ENCODE peak calls at places on chromosomes 4 and X, in four cellular contexts. One of them, this sample, is unnamed.
A peak's percentile ranks its signal among the peaks of the same experiment; 100 is the strongest.

GRCh38 chr4:55409468-55410171 is 13.9 kb downstream of the TMEM165 start:
- DNase-seq in H1: no peak
- DNase-seq in GM12891: no peak
- DNase-seq in K562: no peak
- DNase-seq in this sample: no peak

GRCh38 chrX:111624169-111624568 is 56.8 kb upstream of the ALG13 start:
- DNase-seq in H1: no peak
- DNase-seq in GM12891: no peak
- DNase-seq in K562: no peak
- DNase-seq in this sample: no peak

GRCh38 chrX:141759238-141759637 is 60.7 kb upstream of the SPANXD start:
- DNase-seq in H1: no peak
- DNase-seq in GM12891: no peak
- DNase-seq in K562: no peak
- DNase-seq in this sample: no peak

GRCh38 chrX:109841869-109842579 is 109.0 kb upstream of the ACSL4 start:
- DNase-seq in H1: no peak
- DNase-seq in GM12891: no peak
- DNase-seq in K562: peak; percentile 22
- DNase-seq in this sample: no peak

GRCh38 chr4:56909083-56909981 is 1.6 kb downstream of the REST start:
- DNase-seq in H1: peak; percentile 66
- DNase-seq in GM12891: peak; percentile 47
- DNase-seq in K562: no peak
- DNase-seq in this sample: peak; percentile 52

GRCh38 chrX:9586992-9587392 is 122.1 kb downstream of the TBL1X start:
- DNase-seq in H1: peak; percentile 45
- DNase-seq in GM12891: no peak
- DNase-seq in K562: no peak
- DNase-seq in this sample: no peak

GRCh38 chr4:13546855-13547562 is 2.7 kb upstream of the NKX3-2 start:
- DNase-seq in H1: peak; percentile 84
- DNase-seq in GM12891: peak; percentile 17
- DNase-seq in K562: no peak
- DNase-seq in this sample: peak; percentile 19

GRCh38 chr4:122652379-122652778 is 31.5 kb upstream of the IL21 start:
- DNase-seq in H1: no peak
- DNase-seq in GM12891: peak; percentile 12
- DNase-seq in K562: peak; percentile 43
- DNase-seq in this sample: no peak

GRCh38 chr4:176780995-176781738 is 11.6 kb downstream of the VEGFC start:
- DNase-seq in H1: no peak
- DNase-seq in GM12891: no peak
- DNase-seq in K562: no peak
- DNase-seq in this sample: no peak

GRCh38 chrX:72621163-72621562 is 48.5 kb upstream of the HDAC8 start:
- DNase-seq in H1: no peak
- DNase-seq in GM12891: no peak
- DNase-seq in K562: no peak
- DNase-seq in this sample: no peak

GRCh38 chr4:1570291-1571164 is 113.6 kb downstream of the FAM53A start:
- DNase-seq in H1: no peak
- DNase-seq in GM12891: no peak
- DNase-seq in K562: no peak
- DNase-seq in this sample: no peak

GRCh38 chr4:78781925-78782324 is 5.8 kb downstream of the BMP2K start:
- DNase-seq in H1: no peak
- DNase-seq in GM12891: no peak
- DNase-seq in K562: no peak
- DNase-seq in this sample: no peak

GRCh38 chr4:139028191-139028661 is 12.6 kb downstream of the NOCT start:
- DNase-seq in H1: no peak
- DNase-seq in GM12891: no peak
- DNase-seq in K562: no peak
- DNase-seq in this sample: no peak

GRCh38 chrX:154374361-154375155 is at the start of gene FLNA:
- DNase-seq in H1: peak; percentile 61
- DNase-seq in GM12891: no peak
- DNase-seq in K562: no peak
- DNase-seq in this sample: no peak

GRCh38 chr4:126404549-126404948 is 1089.8 kb downstream of the FAT4 start:
- DNase-seq in H1: no peak
- DNase-seq in GM12891: no peak
- DNase-seq in K562: no peak
- DNase-seq in this sample: no peak

GRCh38 chr4:143391261-143391660 is 54.6 kb downstream of the GAB1 start:
- DNase-seq in H1: no peak
- DNase-seq in GM12891: no peak
- DNase-seq in K562: no peak
- DNase-seq in this sample: no peak

GRCh38 chr4:46258436-46258835 is 131.5 kb downstream of the GABRA2 start:
- DNase-seq in H1: no peak
- DNase-seq in GM12891: no peak
- DNase-seq in K562: no peak
- DNase-seq in this sample: no peak

GRCh38 chr4:75995727-75996126 is 5.0 kb upstream of the SDAD1 start:
- DNase-seq in H1: no peak
- DNase-seq in GM12891: no peak
- DNase-seq in K562: peak; percentile 38
- DNase-seq in this sample: no peak

GRCh38 chr4:76457885-76458284 is 22.9 kb downstream of the SHROOM3 start:
- DNase-seq in H1: no peak
- DNase-seq in GM12891: no peak
- DNase-seq in K562: no peak
- DNase-seq in this sample: no peak

GRCh38 chr4:123956204-123956603 is 559.6 kb downstream of the SPRY1 start:
- DNase-seq in H1: no peak
- DNase-seq in GM12891: no peak
- DNase-seq in K562: no peak
- DNase-seq in this sample: no peak

GRCh38 chrX:53481816-53482485 is 47.8 kb upstream of the HSD17B10 start:
- DNase-seq in H1: peak; percentile 61
- DNase-seq in GM12891: peak; percentile 14
- DNase-seq in K562: peak; percentile 14
- DNase-seq in this sample: peak; percentile 36

GRCh38 chr4:177251237-177251636 is 58.4 kb upstream of the NEIL3 start:
- DNase-seq in H1: no peak
- DNase-seq in GM12891: no peak
- DNase-seq in K562: no peak
- DNase-seq in this sample: no peak

GRCh38 chrX:69165116-69165651 is at the start of gene PJA1:
- DNase-seq in H1: peak; percentile 57
- DNase-seq in GM12891: peak; percentile 48
- DNase-seq in K562: peak; percentile 46
- DNase-seq in this sample: peak; percentile 45

GRCh38 chrX:53091354-53091753 is 2.6 kb upstream of the KANTR start:
- DNase-seq in H1: no peak
- DNase-seq in GM12891: no peak
- DNase-seq in K562: no peak
- DNase-seq in this sample: no peak

GRCh38 chrX:15946783-15947550 is 92.4 kb upstream of the AP1S2 start:
- DNase-seq in H1: no peak
- DNase-seq in GM12891: no peak
- DNase-seq in K562: no peak
- DNase-seq in this sample: no peak

GRCh38 chrX:115941388-115941787 is 229.2 kb upstream of the AGTR2 start:
- DNase-seq in H1: no peak
- DNase-seq in GM12891: no peak
- DNase-seq in K562: no peak
- DNase-seq in this sample: no peak

GRCh38 chrX:50747471-50747900 is 66.5 kb downstream of the SHROOM4 start:
- DNase-seq in H1: no peak
- DNase-seq in GM12891: no peak
- DNase-seq in K562: peak; percentile 30
- DNase-seq in this sample: no peak

GRCh38 chr4:19739101-19739651 is 512.5 kb upstream of the SLIT2 start:
- DNase-seq in H1: no peak
- DNase-seq in GM12891: no peak
- DNase-seq in K562: no peak
- DNase-seq in this sample: no peak

GRCh38 chrX:23634181-23634580 is 33.1 kb upstream of the PRDX4 start:
- DNase-seq in H1: no peak
- DNase-seq in GM12891: no peak
- DNase-seq in K562: no peak
- DNase-seq in this sample: no peak

GRCh38 chrX:87299563-87300160 is 217.9 kb upstream of the KLHL4 start:
- DNase-seq in H1: no peak
- DNase-seq in GM12891: no peak
- DNase-seq in K562: peak; percentile 7
- DNase-seq in this sample: no peak

GRCh38 chrX:45553417-45553816 is 352.7 kb upstream of the DIPK2B start:
- DNase-seq in H1: no peak
- DNase-seq in GM12891: no peak
- DNase-seq in K562: no peak
- DNase-seq in this sample: no peak

GRCh38 chrX:38799995-38800394 is 1.3 kb upstream of the MID1IP1 start:
- DNase-seq in H1: no peak
- DNase-seq in GM12891: no peak
- DNase-seq in K562: no peak
- DNase-seq in this sample: no peak

GRCh38 chr4:152278505-152279301 is 257.2 kb downstream of the FBXW7 start:
- DNase-seq in H1: no peak
- DNase-seq in GM12891: no peak
- DNase-seq in K562: no peak
- DNase-seq in this sample: no peak

GRCh38 chrX:16042980-16043379 is 80.4 kb upstream of the GRPR start:
- DNase-seq in H1: no peak
- DNase-seq in GM12891: no peak
- DNase-seq in K562: no peak
- DNase-seq in this sample: no peak

GRCh38 chrX:2627272-2627867 is 63.7 kb upstream of the CD99 start:
- DNase-seq in H1: peak; percentile 73
- DNase-seq in GM12891: no peak
- DNase-seq in K562: peak; percentile 17
- DNase-seq in this sample: no peak

GRCh38 chr4:140861359-140862181 is 105.4 kb upstream of the TBC1D9 start:
- DNase-seq in H1: peak; percentile 58
- DNase-seq in GM12891: peak; percentile 17
- DNase-seq in K562: peak; percentile 38
- DNase-seq in this sample: no peak

GRCh38 chrX:65581661-65582339 is 47.2 kb upstream of the LAS1L start:
- DNase-seq in H1: peak; percentile 58
- DNase-seq in GM12891: no peak
- DNase-seq in K562: peak; percentile 60
- DNase-seq in this sample: peak; percentile 33

GRCh38 chr4:41719417-41719816 is 29.1 kb downstream of the PHOX2B start:
- DNase-seq in H1: no peak
- DNase-seq in GM12891: no peak
- DNase-seq in K562: no peak
- DNase-seq in this sample: no peak

GRCh38 chr4:6643141-6643847 is 2.8 kb downstream of the MRFAP1 start:
- DNase-seq in H1: no peak
- DNase-seq in GM12891: no peak
- DNase-seq in K562: no peak
- DNase-seq in this sample: no peak
- TF ChIP-seq POLR2A in H1: no peak
- TF ChIP-seq POLR2A in GM12891: no peak
- TF ChIP-seq POLR2A in K562: peak; percentile 61
- TF ChIP-seq POLR2A in this sample: peak; percentile 21

GRCh38 chrX:20399728-20400414 is 133.2 kb upstream of the RPS6KA3 start:
- DNase-seq in H1: no peak
- DNase-seq in GM12891: no peak
- DNase-seq in K562: no peak
- DNase-seq in this sample: no peak

GRCh38 chrX:20393944-20394343 is 127.2 kb upstream of the RPS6KA3 start:
- DNase-seq in H1: no peak
- DNase-seq in GM12891: no peak
- DNase-seq in K562: no peak
- DNase-seq in this sample: no peak

GRCh38 chrX:20397587-20397986 is 130.9 kb upstream of the RPS6KA3 start:
- DNase-seq in H1: no peak
- DNase-seq in GM12891: no peak
- DNase-seq in K562: no peak
- DNase-seq in this sample: no peak
- TF ChIP-seq TAF1 in H1: no peak
- TF ChIP-seq TAF1 in GM12891: no peak
- TF ChIP-seq TAF1 in K562: no peak
- TF ChIP-seq TAF1 in this sample: no peak

GRCh38 chr4:173529505-173530325 is at the start of gene HAND2:
- DNase-seq in H1: peak; percentile 72
- DNase-seq in GM12891: no peak
- DNase-seq in K562: peak; percentile 45
- DNase-seq in this sample: no peak
- TF ChIP-seq POLR2AphosphoS5 in H1: no peak
- TF ChIP-seq POLR2AphosphoS5 in GM12891: no peak
- TF ChIP-seq POLR2AphosphoS5 in K562: peak; percentile 15
- TF ChIP-seq POLR2AphosphoS5 in this sample: no peak

GRCh38 chr4:186827542-186827887 is 103.9 kb upstream of the FAT1 start:
- DNase-seq in H1: no peak
- DNase-seq in GM12891: no peak
- DNase-seq in K562: no peak
- DNase-seq in this sample: no peak
- TF ChIP-seq POLR2A in H1: no peak
- TF ChIP-seq POLR2A in GM12891: no peak
- TF ChIP-seq POLR2A in K562: no peak
- TF ChIP-seq POLR2A in this sample: no peak

GRCh38 chr4:105181259-105181658 is 34.6 kb downstream of the TET2 start:
- DNase-seq in H1: no peak
- DNase-seq in GM12891: no peak
- DNase-seq in K562: no peak
- DNase-seq in this sample: no peak
- TF ChIP-seq TAF1 in H1: no peak
- TF ChIP-seq TAF1 in GM12891: no peak
- TF ChIP-seq TAF1 in K562: no peak
- TF ChIP-seq TAF1 in this sample: no peak

This sample was measured in GM12892.